ENCODE peak calls at places on chromosome 19, in ten cellular contexts. Q, G, X, I, R, F, K, P, J and D are unnamed samples.

GRCh38 chr19:16425019-16425418 is 46.8 kb downstream of the EPS15L1 start:
- DNase-seq in K (no peak), Q (no peak), X (no peak), P (no peak), F (no peak), I (no peak), J (no peak), R (no peak), G (no peak), D (no peak)

GRCh38 chr19:49988433-49988832 is 27.5 kb upstream of the SIGLEC11 start:
- DNase-seq in P (no peak), J (no peak), K (no peak), Q (peak; percentile 75), I (no peak), G (no peak), R (no peak), X (peak; percentile 80), F (no peak), D (no peak)

GRCh38 chr19:3360494-3361383 is 5.6 kb upstream of the NFIC start:
- DNase-seq in J (no peak), P (peak; percentile 87), K (no peak), I (peak; percentile 60), Q (peak; percentile 32), X (peak; percentile 76), R (peak; percentile 74), G (no peak), F (no peak), D (no peak)

GRCh38 chr19:16588089-16588823 is 16.0 kb upstream of the SLC35E1 start:
- DNase-seq in R (peak; percentile 55), P (peak; percentile 65), J (no peak), X (no peak), G (no peak), I (no peak), F (peak; percentile 42), K (no peak), Q (peak; percentile 59), D (peak; percentile 85)

GRCh38 chr19:43315851-43316250 is 37.6 kb upstream of the CD177 start:
- DNase-seq in K (no peak), P (no peak), G (no peak), X (no peak), I (no peak), R (no peak), F (no peak), J (no peak), Q (no peak), D (no peak)

GRCh38 chr19:11019824-11020223 is 59.0 kb downstream of the SMARCA4 start:
- DNase-seq in R (no peak), X (peak; percentile 30), J (no peak), P (peak; percentile 46), F (no peak), G (no peak), Q (peak; percentile 47), I (peak; percentile 30), K (no peak), D (no peak)

GRCh38 chr19:45253396-45254027 is 2.4 kb downstream of the MARK4 start:
- DNase-seq in J (no peak), Q (peak; percentile 25), K (no peak), F (peak; percentile 16), I (no peak), X (peak; percentile 63), P (no peak), G (no peak), R (peak; percentile 16), D (no peak)

GRCh38 chr19:11458236-11458900 is 22.5 kb downstream of the ELAVL3 start:
- DNase-seq in I (no peak), K (no peak), P (peak; percentile 31), Q (no peak), X (no peak), R (no peak), J (no peak), F (no peak), G (no peak), D (no peak)

GRCh38 chr19:31266196-31266595 is 83.0 kb downstream of the TSHZ3 start:
- DNase-seq in Q (no peak), J (no peak), I (peak; percentile 42), F (no peak), R (no peak), G (no peak), X (no peak), K (no peak), P (no peak), D (no peak)

GRCh38 chr19:39996218-39996810 is 546 bp upstream of the ZNF546 start:
- DNase-seq in I (no peak), Q (peak; percentile 78), R (no peak), X (peak; percentile 74), G (no peak), J (no peak), F (peak; percentile 64), K (no peak), P (no peak), D (peak; percentile 22)

DNA sequence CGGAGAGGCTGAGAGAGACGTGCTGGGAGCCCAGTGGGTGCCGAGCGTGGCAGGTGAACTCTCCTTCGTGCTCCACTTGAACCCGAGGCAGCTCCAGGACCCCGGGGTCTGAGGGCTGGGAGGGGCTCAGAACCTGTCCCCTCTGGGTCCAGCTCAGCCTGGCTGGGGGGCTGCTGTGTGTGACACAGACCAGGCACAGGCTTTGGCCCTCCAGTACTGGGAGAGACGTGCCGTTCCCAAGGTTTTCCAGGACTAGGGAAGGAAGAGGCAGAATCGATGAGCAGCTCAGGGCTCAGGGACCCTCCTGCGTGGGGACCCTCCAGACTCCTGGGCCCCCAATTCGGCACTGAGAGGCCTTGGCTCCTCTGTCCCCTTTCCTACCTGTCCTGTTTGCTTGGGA is 2.3 kb downstream of the SIGLEC10 start:
- DNase-seq in G (no peak), J (no peak), Q (no peak), P (no peak), X (no peak), F (no peak), I (no peak), R (no peak), K (no peak), D (no peak)
- H3K4me3 ChIP-seq in G (no peak overlapping the region), J (no peak overlapping the region), Q (no peak overlapping the region), P (no peak overlapping the region), X (no peak overlapping the region), F (no peak overlapping the region), I (no peak overlapping the region), R (no peak overlapping the region), K (no peak overlapping the region), D (no peak overlapping the region)

GRCh38 chr19:12783226-12783848 is 7.9 kb upstream of the JUNB start:
- DNase-seq in G (no peak), I (no peak), J (no peak), Q (no peak), K (no peak), X (peak; percentile 42), R (no peak), F (no peak), P (peak; percentile 76), D (peak; percentile 76)
- H3K4me3 ChIP-seq in G (peak overlapping the region; percentile 76), I (peak overlapping the region; percentile 46), J (peak overlapping the region; percentile 80), Q (peak overlapping the region; percentile 48), K (peak overlapping the region; percentile 43), X (peak overlapping the region; percentile 64), R (peak overlapping the region; percentile 62), F (peak overlapping the region; percentile 60), P (peak overlapping the region; percentile 63), D (peak overlapping the region; percentile 67)

DNA sequence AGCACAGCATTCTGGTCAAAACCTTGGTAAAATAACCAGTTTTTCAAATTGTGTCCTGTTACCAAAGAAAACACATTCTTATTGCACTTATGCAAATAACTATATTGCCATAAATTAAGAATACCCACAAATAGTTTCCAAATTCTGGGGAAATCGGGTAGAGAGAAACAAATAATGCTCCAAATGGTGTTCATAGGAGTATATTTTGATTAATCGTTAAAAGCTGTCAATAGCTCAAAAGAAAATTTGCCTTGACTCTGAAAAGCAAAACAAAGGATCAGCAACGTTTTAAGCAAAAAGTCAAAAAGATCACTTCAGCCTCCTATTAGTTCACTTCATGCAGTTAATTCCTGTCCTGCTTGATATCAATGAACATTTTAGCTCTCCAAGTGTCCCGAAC is 22.2 kb upstream of the CEACAM21 start:
- DNase-seq in G (no peak), X (no peak), J (no peak), F (no peak), R (no peak), I (no peak), P (no peak), K (no peak), Q (no peak), D (no peak)
- H3K4me3 ChIP-seq in G (no peak overlapping the region), X (no peak overlapping the region), J (no peak overlapping the region), F (no peak overlapping the region), R (peak overlapping the region; percentile 67), I (no peak overlapping the region), P (no peak overlapping the region), K (no peak overlapping the region), Q (no peak overlapping the region), D (no peak overlapping the region)

DNA sequence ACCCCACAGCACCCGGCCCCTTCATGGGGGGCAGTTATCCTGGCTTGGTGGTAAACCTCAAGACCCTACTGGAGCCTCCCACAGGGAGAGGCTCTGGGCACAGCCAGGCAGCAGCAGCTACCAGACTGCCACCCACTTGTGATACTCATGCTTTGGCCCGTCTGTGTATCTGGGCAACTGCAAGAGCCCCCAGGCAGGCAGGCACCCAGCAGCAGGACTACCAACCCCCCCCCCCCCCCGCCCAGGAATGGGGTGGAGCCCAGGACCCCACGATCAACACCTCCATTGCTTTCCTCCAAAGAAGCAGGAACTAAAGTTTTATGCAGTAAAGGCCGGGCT is 896 bp upstream of the LYL1 start:
- DNase-seq in K (no peak), J (no peak), G (no peak), Q (no peak), P (no peak), I (no peak), R (no peak), F (no peak), X (no peak), D (no peak)
- H3K4me3 ChIP-seq in K (no peak overlapping the region), J (no peak overlapping the region), G (no peak overlapping the region), Q (no peak overlapping the region), P (no peak overlapping the region), I (no peak overlapping the region), R (peak overlapping the region; percentile 47), F (no peak overlapping the region), X (no peak overlapping the region), D (no peak overlapping the region)

DNA sequence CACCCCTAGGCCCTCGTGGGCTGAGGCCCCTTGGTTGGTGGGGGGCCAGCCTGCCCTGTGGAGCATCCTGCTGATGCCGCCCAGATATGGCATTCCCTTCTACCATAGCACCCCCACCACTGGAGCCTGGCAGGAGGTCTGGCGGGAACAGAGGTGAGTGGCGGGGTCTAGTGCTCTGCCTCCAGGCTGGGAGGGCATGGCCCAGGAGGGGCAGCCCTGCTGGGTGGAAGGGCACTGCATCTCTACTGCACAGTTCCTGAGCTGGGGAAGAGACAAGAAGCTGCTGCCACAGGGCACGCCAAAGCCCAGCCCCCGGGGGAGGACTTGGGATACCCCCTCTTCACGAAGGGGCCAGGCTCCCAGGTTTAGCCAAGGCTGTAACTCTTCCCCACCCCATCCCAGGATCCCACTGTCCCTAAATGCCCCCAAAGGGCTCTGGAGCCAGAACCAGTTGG is 2.4 kb upstream of the KMT2B start:
- DNase-seq in Q (no peak), G (no peak), P (peak; percentile 56), K (no peak), I (no peak), F (no peak), J (no peak), R (no peak), X (no peak), D (no peak)
- H3K4me3 ChIP-seq in Q (no peak overlapping the region), G (no peak overlapping the region), P (peak overlapping the region; percentile 94), K (no peak overlapping the region), I (no peak overlapping the region), F (no peak overlapping the region), J (peak overlapping the region; percentile 84), R (peak overlapping the region; percentile 84), X (no peak overlapping the region), D (no peak overlapping the region)

GRCh38 chr19:5625641-5626040 is 2.8 kb downstream of the SAFB start:
- DNase-seq in Q (peak; percentile 64), K (no peak), I (no peak), P (no peak), R (no peak), J (no peak), F (no peak), G (no peak), X (no peak), D (no peak)
- H3K4me3 ChIP-seq in Q (peak overlapping the region; percentile 3), K (no peak overlapping the region), I (no peak overlapping the region), P (no peak overlapping the region), R (no peak overlapping the region), J (no peak overlapping the region), F (peak overlapping the region; percentile 32), G (peak overlapping the region; percentile 97), X (peak overlapping the region; percentile 87), D (no peak overlapping the region)